ENCODE peak calls at places on chromosome 17, in four cellular contexts. L, C, I and S are unnamed samples. For H3K9me3, H3K79me2 and H3K36me3, the result is how much of the 10 kb centered on the place peaks cover.

GRCh38 chr17:74641949-74642298 is 18.4 kb upstream of the CD300E start:
- DNase-seq in L (no peak), C (no peak), I (no peak), S (no peak)

GRCh38 chr17:65694601-65695000 is 133.2 kb upstream of the AXIN2 start:
- DNase-seq in L (no peak), C (no peak), I (no peak), S (no peak)

GRCh38 chr17:80575057-80575875 is 30.6 kb downstream of the RPTOR start:
- DNase-seq in L (peak), C (peak), I (peak), S (peak)

GRCh38 chr17:37770631-37771518 is 26.0 kb upstream of the HNF1B start:
- DNase-seq in L (peak), C (peak), I (peak), S (no peak)

GRCh38 chr17:38981640-38982039 is 14.4 kb upstream of the FBXO47 start:
- DNase-seq in L (no peak), C (no peak), I (no peak), S (no peak)

GRCh38 chr17:4772235-4772613 is 538 bp downstream of the TM4SF5 start:
- DNase-seq in L (no peak), C (no peak), I (no peak), S (no peak)

GRCh38 chr17:79707931-79708891 is 22.5 kb upstream of the ENPP7 start:
- DNase-seq in L (peak), C (peak), I (peak), S (peak)

GRCh38 chr17:17180141-17180603 is 26.0 kb downstream of the PLD6 start:
- DNase-seq in L (no peak), C (no peak), I (no peak), S (peak)

GRCh38 chr17:21474815-21475214 is 98.7 kb downstream of the KCNJ12 start:
- DNase-seq in L (no peak), C (no peak), I (no peak), S (no peak)

GRCh38 chr17:19904412-19904811 is 36.7 kb upstream of the ULK2 start:
- DNase-seq in L (no peak), C (no peak), I (no peak), S (peak)

GRCh38 chr17:27206447-27206846 is 87.5 kb upstream of the WSB1 start:
- DNase-seq in L (no peak), C (peak), I (no peak), S (no peak)

GRCh38 chr17:75033346-75034235 is 13.2 kb downstream of the ATP5PD start:
- DNase-seq in L (peak), C (peak), I (peak), S (peak)

GRCh38 chr17:59373879-59374495 is 42.5 kb downstream of the YPEL2 start:
- DNase-seq in L (no peak), C (no peak), I (no peak), S (peak)

GRCh38 chr17:50618941-50619340 is 15.7 kb upstream of the ABCC3 start:
- DNase-seq in L (no peak), C (no peak), I (no peak), S (peak)

GRCh38 chr17:20896153-20896649 is 146.6 kb downstream of the USP22 start:
- DNase-seq in L (no peak), C (no peak), I (peak), S (peak)

GRCh38 chr17:80092959-80093358 is 8.4 kb upstream of the GAA start:
- DNase-seq in L (no peak), C (no peak), I (no peak), S (peak)

GRCh38 chr17:65690626-65691310 is 129.3 kb upstream of the AXIN2 start:
- DNase-seq in L (no peak), C (no peak), I (no peak), S (no peak)

GRCh38 chr17:63478814-63479494 is 2.1 kb downstream of the ACE start:
- DNase-seq in L (peak), C (peak), I (peak), S (peak)

GRCh38 chr17:49241763-49242312 is 11.3 kb upstream of the PHOSPHO1 start:
- DNase-seq in L (no peak), C (no peak), I (no peak), S (no peak)

GRCh38 chr17:45222994-45223540 is 1.4 kb downstream of the FMNL1 start:
- DNase-seq in L (no peak), C (no peak), I (no peak), S (peak)

GRCh38 chr17:66386789-66387351 is 84.5 kb downstream of the PRKCA start:
- DNase-seq in L (peak), C (no peak), I (no peak), S (no peak)

GRCh38 chr17:62761884-62762283 is 46.2 kb downstream of the MARCHF10 start:
- DNase-seq in L (peak), C (no peak), I (no peak), S (no peak)

GRCh38 chr17:70969540-70970034 is 800.3 kb downstream of the KCNJ2 start:
- DNase-seq in L (no peak), C (no peak), I (no peak), S (no peak)

GRCh38 chr17:45902892-45903346 is 8.6 kb downstream of the MAPT start:
- DNase-seq in L (no peak), C (no peak), I (no peak), S (no peak)

GRCh38 chr17:67156269-67157199 is 88.5 kb downstream of the HELZ start:
- DNase-seq in L (no peak), C (no peak), I (no peak), S (no peak)

DNA sequence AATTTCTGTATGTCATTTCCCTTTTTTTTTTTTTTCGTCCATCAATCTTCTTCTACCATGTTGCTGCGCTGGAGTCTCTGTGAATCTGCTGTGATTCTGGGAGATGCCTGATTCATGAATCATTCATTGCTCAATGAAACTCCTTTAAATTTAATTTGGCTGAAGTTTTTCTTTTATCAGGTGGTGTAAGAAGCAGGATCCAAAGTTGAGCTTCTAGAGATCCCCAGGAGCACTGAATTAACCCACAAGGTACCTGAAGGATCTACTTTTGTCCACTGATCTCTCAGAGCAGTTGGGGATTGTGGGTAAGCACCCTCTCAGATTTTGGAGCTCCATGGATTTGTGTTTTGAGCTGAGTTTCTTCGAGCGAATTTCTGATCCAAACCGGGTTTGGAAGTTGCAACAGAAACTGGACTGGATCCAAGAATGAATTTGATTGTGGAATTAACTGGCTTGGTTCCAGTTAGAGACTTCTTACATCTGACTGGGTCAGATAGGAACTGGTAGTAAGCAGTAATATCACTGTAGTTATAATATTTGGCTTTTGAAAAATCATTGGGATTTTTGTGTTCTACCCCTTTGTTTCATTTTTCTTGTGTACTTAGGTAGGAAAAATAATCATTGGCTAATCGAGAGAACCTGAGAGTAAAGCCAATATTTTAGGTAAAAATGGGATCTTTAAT is 447.8 kb upstream of the TOM1L1 start:
- DNase-seq in L (no peak), C (no peak), I (no peak), S (no peak)
- H3K9me3 ChIP-seq in L (under half), C (under half), I (under half), S (under half)

GRCh38 chr17:64662774-64663367 is 764 bp upstream of the SMURF2 start:
- DNase-seq in L (peak), C (no peak), I (no peak), S (no peak)

GRCh38 chr17:64658931-64659330 is 3.2 kb downstream of the SMURF2 start:
- DNase-seq in L (no peak), C (no peak), I (peak), S (no peak)

GRCh38 chr17:64657610-64658125 is 4.4 kb downstream of the SMURF2 start:
- DNase-seq in L (no peak), C (no peak), I (no peak), S (no peak)

GRCh38 chr17:64661981-64662773 is at the start of gene SMURF2:
- DNase-seq in L (peak), C (peak), I (peak), S (peak)

DNA sequence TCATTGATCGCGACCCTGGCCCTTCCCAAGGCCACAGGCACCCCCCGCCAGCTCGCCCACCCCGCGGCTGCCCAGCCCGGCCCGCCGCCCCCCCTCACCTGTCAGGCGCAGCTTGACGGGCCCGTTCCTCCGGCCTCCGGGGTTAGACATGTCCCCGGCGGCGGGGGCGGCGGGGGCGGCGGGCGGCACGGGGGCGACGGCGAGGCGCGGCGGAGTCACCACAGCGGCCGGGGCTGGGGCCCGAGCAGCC is 451 bp downstream of the SMURF2 start:
- DNase-seq in L (no peak), C (no peak), I (no peak), S (no peak)
- H3K79me2 ChIP-seq in L (half or more), C (under half), I (half or more), S (half or more)

DNA sequence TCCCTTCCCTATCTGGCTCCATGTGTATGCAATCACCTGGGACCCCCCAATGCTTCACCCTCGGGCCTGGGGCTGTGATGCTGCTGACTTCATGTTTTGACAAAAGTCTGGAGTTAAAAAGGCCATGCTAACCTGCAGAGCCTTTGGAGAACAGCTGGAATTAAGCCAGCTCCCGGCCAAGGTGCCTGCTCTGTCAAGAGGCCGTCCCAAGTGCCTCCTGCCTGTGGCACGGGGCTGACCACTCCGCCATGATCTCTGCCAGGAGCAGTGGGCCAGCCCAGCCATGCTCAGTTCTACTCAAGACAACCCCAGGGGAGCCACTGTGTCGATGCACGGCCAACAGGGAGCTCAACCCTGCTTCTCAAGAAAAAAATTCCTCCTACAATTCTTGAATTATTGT is 93.6 kb downstream of the CCDC182 start:
- DNase-seq in L (no peak), C (no peak), I (no peak), S (no peak)
- H3K36me3 ChIP-seq in L (under half), C (under half), I (under half), S (under half)

GRCh38 chr17:72840019-72840418 is 252.5 kb downstream of the SLC39A11 start:
- DNase-seq in L (no peak), C (no peak), I (no peak), S (no peak)
- H3K9me3 ChIP-seq in L (under half), C (under half), I (under half), S (under half)

GRCh38 chr17:76748657-76749056 is 10.7 kb downstream of the MFSD11 start:
- DNase-seq in L (no peak), C (no peak), I (no peak), S (no peak)

GRCh38 chr17:76747716-76748360 is 9.9 kb downstream of the MFSD11 start:
- DNase-seq in L (no peak), C (peak), I (no peak), S (no peak)

GRCh38 chr17:76752006-76752405 is 14.1 kb downstream of the MFSD11 start:
- DNase-seq in L (no peak), C (peak), I (no peak), S (no peak)

GRCh38 chr17:76753061-76753961 is 15.4 kb downstream of the MFSD11 start:
- DNase-seq in L (no peak), C (peak), I (no peak), S (no peak)

GRCh38 chr17:76751416-76751993 is 13.6 kb downstream of the MFSD11 start:
- DNase-seq in L (no peak), C (no peak), I (no peak), S (no peak)
- H3K79me2 ChIP-seq in L (under half), C (under half), I (under half), S (under half)

DNA sequence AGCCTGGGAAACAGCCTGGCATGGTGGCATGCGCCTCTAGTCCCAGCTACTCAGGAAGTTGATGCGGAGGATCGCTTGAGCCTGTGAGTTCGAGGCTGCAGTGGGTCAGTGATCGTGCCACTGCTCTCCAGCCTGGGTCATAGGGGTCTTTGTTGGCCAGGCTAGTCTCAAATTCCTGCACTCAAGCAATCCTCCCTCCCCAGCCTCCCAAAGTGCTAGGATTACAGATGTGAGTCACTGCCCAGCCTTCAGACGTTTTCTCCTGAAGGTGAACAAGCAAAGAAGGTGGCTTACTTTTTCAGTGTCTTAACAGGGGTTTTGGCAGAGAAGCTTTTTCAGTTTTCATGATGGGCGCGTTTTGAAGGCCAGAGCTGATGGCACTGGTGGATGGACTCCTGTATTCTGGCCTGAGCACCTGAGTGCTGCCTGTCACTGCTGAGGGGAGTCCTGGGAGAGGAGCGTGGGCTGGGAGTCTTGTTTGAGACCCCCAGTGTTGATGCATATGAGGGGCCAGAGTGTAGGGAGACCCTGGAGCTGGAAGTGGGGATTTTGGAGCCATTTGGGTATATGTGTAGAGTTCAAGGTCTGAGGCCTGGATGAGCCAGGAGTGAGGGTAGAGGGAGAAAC is 41.4 kb downstream of the FOXK2 start:
- DNase-seq in L (no peak), C (no peak), I (no peak), S (no peak)
- H3K36me3 ChIP-seq in L (under half), C (under half), I (under half), S (under half)

DNA sequence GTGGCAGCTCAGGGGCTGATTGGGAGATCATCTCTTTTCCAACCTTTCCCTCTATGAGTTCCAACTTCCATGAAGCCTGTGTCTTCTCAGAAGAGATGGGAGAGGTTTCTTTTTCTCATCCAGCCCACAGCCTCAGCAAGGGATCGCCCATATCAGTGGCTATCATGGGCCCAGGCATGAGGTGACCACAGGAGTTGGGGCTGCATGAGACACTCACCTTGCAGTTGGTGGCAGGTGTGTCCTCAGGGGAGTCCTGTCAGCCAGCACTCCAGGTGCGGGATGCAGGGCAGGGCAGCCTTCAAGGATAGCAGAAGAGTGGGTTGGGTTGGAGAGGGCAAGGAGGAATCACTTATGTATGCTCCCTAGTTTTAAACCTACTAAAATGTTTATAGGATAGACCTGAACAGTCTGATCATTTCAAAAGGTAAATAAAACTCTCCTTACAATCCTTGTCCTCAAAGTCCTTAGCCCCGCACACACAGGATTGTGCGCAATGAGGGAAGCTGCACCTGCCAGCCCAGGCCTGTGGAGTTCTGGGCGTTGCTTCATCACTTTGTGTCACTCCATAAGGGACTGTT is 811.1 kb downstream of the KCNJ18 start:
- DNase-seq in L (no peak), C (no peak), I (no peak), S (no peak)
- H3K9me3 ChIP-seq in L (under half), C (under half), I (under half), S (under half)

GRCh38 chr17:29622337-29623282 is at the start of gene CORO6:
- DNase-seq in L (peak), C (no peak), I (peak), S (peak)

GRCh38 chr17:29624586-29624985 is 1.9 kb upstream of the CORO6 start:
- DNase-seq in L (no peak), C (no peak), I (no peak), S (peak)

GRCh38 chr17:29627951-29628350 is 5.2 kb upstream of the CORO6 start:
- DNase-seq in L (no peak), C (no peak), I (no peak), S (no peak)

GRCh38 chr17:29623283-29623647 is 553 bp upstream of the CORO6 start:
- DNase-seq in L (no peak), C (no peak), I (no peak), S (peak)

DNA sequence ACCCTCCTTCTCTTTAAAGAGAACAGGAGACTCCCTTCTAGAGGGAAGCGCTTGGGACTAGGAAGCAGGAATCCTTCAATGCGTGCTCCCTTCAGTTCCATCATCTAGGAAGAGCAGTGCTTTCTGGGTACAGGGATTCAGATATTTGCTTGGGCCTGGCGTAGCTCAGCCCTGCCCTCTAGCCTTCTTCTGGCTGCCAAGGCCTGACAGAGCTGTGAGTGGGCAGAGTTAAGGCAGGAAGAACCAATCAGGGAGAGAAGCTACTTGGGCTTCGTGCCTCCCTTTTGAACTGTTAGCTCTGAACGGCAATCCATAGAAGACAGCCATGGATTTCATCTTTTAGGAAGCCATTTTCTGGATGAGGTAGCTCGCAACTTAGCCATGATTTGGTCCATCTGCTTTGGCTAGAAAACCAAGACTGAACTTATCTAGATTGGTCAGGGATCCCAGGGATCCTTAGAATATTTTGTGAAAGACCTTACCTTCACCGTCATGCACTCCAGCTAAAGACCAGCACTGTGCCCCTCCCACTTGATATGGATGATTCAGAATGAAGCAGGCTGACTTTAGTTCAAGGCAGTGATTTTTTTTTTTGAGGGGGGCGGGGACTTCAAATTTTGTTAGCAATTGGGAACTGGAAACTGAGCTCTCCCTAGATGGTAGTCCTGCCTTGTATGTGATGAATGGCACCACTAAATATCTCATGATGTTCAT is 2.5 kb upstream of the CORO6 start:
- DNase-seq in L (peak), C (no peak), I (no peak), S (peak)
- H3K79me2 ChIP-seq in L (under half), C (under half), I (under half), S (under half)

GRCh38 chr17:7590743-7591142 is 849 bp upstream of the SOX15 start:
- DNase-seq in L (peak), C (no peak), I (no peak), S (peak)
- H3K36me3 ChIP-seq in L (under half), C (under half), I (under half), S (half or more)